ENCODE peak calls at places on chromosomes 2 and 18, in nine cellular contexts. I is upper lobe of left lung, W is GM23338, T is HL-60, U is spleen, N is prostate gland, B is endothelial cell of umbilical vein, S is transverse colon, M is stomach. J is an unnamed sample.
A peak's percentile ranks its signal among the peaks of the same experiment; 100 is the strongest.

GRCh38 chr2:199261936-199262335 is 195.8 kb downstream of the SATB2 start:
- DNase-seq in I (no peak), W (no peak), T (no peak), U (no peak), N (no peak), B (no peak), S (no peak), M (no peak), J (no peak)

GRCh38 chr2:10498525-10499274 is 50.6 kb upstream of the ODC1 start:
- DNase-seq in I (no peak), W (no peak), T (no peak), U (peak; percentile 28), N (no peak), B (no peak), S (no peak), M (peak; percentile 13), J (no peak)

GRCh38 chr2:153232474-153232873 is 246.1 kb downstream of the RPRM start:
- DNase-seq in I (no peak), W (no peak), T (no peak), U (no peak), N (no peak), B (no peak), S (no peak), M (no peak), J (no peak)

GRCh38 chr2:138321458-138321857 is 180.1 kb upstream of the SPOPL start:
- DNase-seq in I (no peak), W (no peak), T (no peak), U (no peak), N (no peak), B (no peak), S (no peak), M (no peak), J (no peak)

GRCh38 chr2:223735035-223735640 is 102.2 kb downstream of the AP1S3 start:
- DNase-seq in I (no peak), W (no peak), T (no peak), U (no peak), N (no peak), B (peak; percentile 32), S (no peak), M (no peak), J (no peak)

GRCh38 chr18:69367104-69367503 is 33.6 kb upstream of the DOK6 start:
- DNase-seq in I (no peak), W (no peak), T (no peak), U (no peak), N (no peak), B (no peak), S (no peak), M (no peak), J (no peak)

GRCh38 chr2:240981871-240982800 is 16.3 kb upstream of the SNED1 start:
- DNase-seq in I (peak; percentile 72), W (no peak), T (no peak), U (peak; percentile 69), N (no peak), B (no peak), S (peak; percentile 4), M (no peak), J (no peak)

GRCh38 chr2:127811397-127811860 is 458 bp upstream of the WDR33 start:
- DNase-seq in I (peak; percentile 61), W (peak; percentile 49), T (no peak), U (peak; percentile 88), N (no peak), B (no peak), S (no peak), M (no peak), J (no peak)

GRCh38 chr2:39938035-39938835 is 159.2 kb upstream of the THUMPD2 start:
- DNase-seq in I (no peak), W (no peak), T (no peak), U (no peak), N (no peak), B (no peak), S (no peak), M (no peak), J (no peak)

GRCh38 chr18:23106575-23106974 is 28.7 kb upstream of the CABLES1 start:
- DNase-seq in I (no peak), W (no peak), T (no peak), U (no peak), N (peak; percentile 17), B (peak; percentile 77), S (peak; percentile 61), M (no peak), J (no peak)

GRCh38 chr2:7742301-7742700 is 825.1 kb downstream of the RNF144A start:
- DNase-seq in I (no peak), W (no peak), T (no peak), U (no peak), N (no peak), B (no peak), S (no peak), M (no peak), J (no peak)

GRCh38 chr2:240431276-240431662 is 4.2 kb upstream of the GPC1 start:
- DNase-seq in I (no peak), W (no peak), T (no peak), U (no peak), N (no peak), B (no peak), S (no peak), M (peak; percentile 17), J (peak; percentile 83)

DNA sequence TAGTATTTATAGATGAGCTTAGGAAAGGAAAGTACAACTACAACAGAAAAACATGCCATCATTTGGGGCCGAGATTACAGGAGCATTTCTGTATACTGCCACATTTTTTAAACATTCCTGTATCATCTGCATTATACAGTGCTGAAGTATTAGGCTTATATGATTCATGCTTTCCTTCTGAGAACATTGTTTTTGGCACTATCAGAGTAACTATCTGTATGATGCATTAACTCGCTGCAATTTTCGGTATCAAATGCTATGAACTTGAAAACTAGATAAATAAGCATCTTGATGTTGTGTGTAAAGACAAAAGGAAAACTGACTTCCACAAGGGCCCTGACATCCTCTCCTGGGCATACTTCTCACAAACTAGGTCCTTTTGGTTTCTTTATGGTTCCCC is 102.0 kb downstream of the RIT2 start:
- DNase-seq in I (no peak), W (no peak), T (no peak), U (no peak), N (no peak), B (no peak), S (no peak), M (no peak), J (no peak)
- TF ChIP-seq POLR2AphosphoS5 in I (no peak), W (no peak), T (no peak), U (no peak), N (no peak), B (no peak), S (no peak), M (no peak), J (no peak)

GRCh38 chr18:7000484-7001096 is 117.0 kb downstream of the LAMA1 start:
- DNase-seq in I (no peak), W (peak; percentile 56), T (no peak), U (no peak), N (peak; percentile 37), B (peak; percentile 9), S (no peak), M (no peak), J (no peak)

GRCh38 chr18:6997802-6998201 is 119.8 kb downstream of the LAMA1 start:
- DNase-seq in I (no peak), W (no peak), T (no peak), U (no peak), N (no peak), B (no peak), S (no peak), M (no peak), J (no peak)

DNA sequence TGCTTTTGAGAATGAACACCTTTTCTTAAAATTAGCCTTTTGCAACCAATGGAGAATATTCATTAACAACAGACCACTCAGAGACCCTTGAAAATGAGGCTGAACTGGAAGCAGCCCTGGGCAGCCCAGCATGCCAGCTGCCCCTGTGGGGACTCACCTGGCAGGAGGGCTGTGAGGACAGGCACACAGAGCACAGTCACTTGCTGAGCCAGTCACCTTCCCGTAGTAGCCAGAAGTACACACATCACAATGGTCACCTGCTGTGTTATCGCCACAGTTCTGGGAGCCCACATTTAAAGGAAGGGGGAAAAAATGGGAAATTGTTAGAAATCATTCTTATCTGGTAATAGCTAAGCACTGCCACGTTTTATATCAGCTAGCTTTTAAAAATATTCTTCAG is 115.5 kb downstream of the LAMA1 start:
- DNase-seq in I (no peak), W (peak; percentile 48), T (no peak), U (no peak), N (no peak), B (no peak), S (no peak), M (no peak), J (no peak)
- H3K27ac ChIP-seq in I (no peak overlapping the region), W (no peak overlapping the region), T (no peak overlapping the region), U (no peak overlapping the region), N (no peak overlapping the region), B (no peak overlapping the region), S (no peak overlapping the region), M (no peak overlapping the region), J (no peak overlapping the region)

GRCh38 chr2:20450201-20451108 is 3.6 kb downstream of the RHOB start:
- DNase-seq in I (no peak), W (peak; percentile 55), T (no peak), U (peak; percentile 54), N (peak; percentile 91), B (peak; percentile 96), S (peak; percentile 62), M (peak; percentile 73), J (peak; percentile 98)

GRCh38 chr2:20446917-20447436 is at the start of gene RHOB:
- DNase-seq in I (peak; percentile 98), W (peak; percentile 98), T (peak; percentile 81), U (peak; percentile 98), N (peak; percentile 99), B (peak; percentile 99), S (peak; percentile 97), M (peak; percentile 98), J (no peak)

GRCh38 chr2:20449501-20450200 is 2.8 kb downstream of the RHOB start:
- DNase-seq in I (no peak), W (no peak), T (no peak), U (no peak), N (no peak), B (peak; percentile 69), S (no peak), M (peak; percentile 45), J (peak; percentile 84)

GRCh38 chr2:20447437-20448245 is 767 bp downstream of the RHOB start:
- DNase-seq in I (peak; percentile 91), W (peak; percentile 53), T (no peak), U (peak; percentile 91), N (no peak), B (peak; percentile 56), S (peak; percentile 57), M (peak; percentile 57), J (no peak)

GRCh38 chr2:20448246-20449046 is 1.6 kb downstream of the RHOB start:
- DNase-seq in I (peak; percentile 81), W (no peak), T (no peak), U (peak; percentile 79), N (no peak), B (no peak), S (no peak), M (peak; percentile 36), J (no peak)
- TF ChIP-seq POLR2AphosphoS5 in I (peak; percentile 33), W (no peak), T (no peak), U (no peak), N (peak; percentile 1), B (peak; percentile 63), S (peak; percentile 65), M (peak; percentile 80), J (peak; percentile 64)

DNA sequence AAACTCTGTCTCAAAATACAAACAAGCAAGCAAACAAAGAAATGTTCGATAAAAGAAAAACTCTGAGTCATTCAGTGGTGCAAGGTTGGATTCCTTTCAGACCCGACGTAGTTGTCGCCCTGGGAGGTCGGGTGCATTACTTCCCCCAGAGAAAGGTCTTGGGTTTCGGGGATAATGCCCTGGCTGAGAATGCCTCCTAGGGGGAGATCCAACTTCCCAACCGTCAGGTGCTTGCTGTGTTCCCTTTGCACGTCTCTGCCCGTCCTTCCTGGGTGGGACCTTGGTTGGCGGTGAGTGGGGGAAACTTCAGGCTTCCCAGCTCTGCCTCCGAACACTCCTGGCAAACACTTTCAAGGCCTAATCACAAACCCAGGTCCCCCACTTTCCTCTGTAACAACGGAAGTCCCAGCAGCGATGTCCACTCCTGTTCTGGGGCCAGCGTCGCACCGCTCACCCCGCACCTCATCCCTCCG is 609 bp downstream of the TPGS2 start:
- DNase-seq in I (no peak), W (peak; percentile 70), T (no peak), U (no peak), N (peak; percentile 26), B (peak; percentile 46), S (peak; percentile 34), M (no peak), J (no peak)
- H3K27ac ChIP-seq in I (peak overlapping the region; percentile 86), W (peak overlapping the region; percentile 88), T (peak overlapping the region; percentile 85), U (peak overlapping the region; percentile 85), N (peak overlapping the region; percentile 81), B (peak overlapping the region; percentile 68), S (peak overlapping the region; percentile 90), M (peak overlapping the region; percentile 86), J (peak overlapping the region; percentile 84)